ENCODE peak calls at places on chromosomes 7 and 10, in seven cellular contexts. D, R, X, Q, L, W and E are unnamed samples.
A peak's percentile ranks its signal among the peaks of the same experiment; 100 is the strongest.

GRCh38 chr10:129892571-129893045 is 71.5 kb downstream of the EBF3 start:
- DNase-seq in D (no peak), L (no peak), R (no peak), W (no peak), X (no peak), Q (no peak), E (no peak)

GRCh38 chr10:10872035-10872673 is 145.5 kb upstream of the CELF2 start:
- DNase-seq in Q (no peak), D (no peak), W (peak; percentile 27), R (peak; percentile 46), X (no peak), L (no peak), E (no peak)

GRCh38 chr7:80346704-80347103 is 165.2 kb downstream of the GNAT3 start:
- DNase-seq in R (no peak), Q (no peak), X (no peak), L (no peak), D (peak; percentile 41), W (no peak), E (no peak)

GRCh38 chr10:69634759-69635425 is 4.8 kb downstream of the FAM241B start:
- DNase-seq in R (no peak), W (peak; percentile 10), Q (no peak), D (no peak), X (peak; percentile 7), L (peak; percentile 51), E (peak; percentile 38)

GRCh38 chr7:111869266-111869665 is 307.0 kb upstream of the IMMP2L start:
- DNase-seq in X (no peak), W (no peak), L (no peak), Q (no peak), R (no peak), D (no peak), E (no peak)

GRCh38 chr10:36634916-36635315 is 490.5 kb upstream of the ANKRD30A start:
- DNase-seq in L (no peak), D (no peak), R (no peak), X (no peak), Q (no peak), W (no peak), E (no peak)

GRCh38 chr10:73161079-73161478 is 6.7 kb downstream of the ECD start:
- DNase-seq in X (no peak), W (no peak), R (no peak), L (no peak), D (no peak), Q (no peak), E (no peak)

GRCh38 chr10:97020452-97021400 is 165.0 kb downstream of the SLIT1 start:
- DNase-seq in X (peak; percentile 30), D (no peak), Q (no peak), L (peak; percentile 78), R (no peak), W (no peak), E (no peak)

GRCh38 chr7:52260046-52260665 is 775.3 kb upstream of the POM121L12 start:
- DNase-seq in R (peak; percentile 85), W (no peak), Q (no peak), L (no peak), D (no peak), X (peak; percentile 38), E (peak; percentile 29)

GRCh38 chr10:44060719-44061118 is 324.2 kb downstream of the CXCL12 start:
- DNase-seq in W (no peak), R (no peak), L (no peak), D (no peak), Q (no peak), X (no peak), E (no peak)

GRCh38 chr10:62264702-62265436 is 3.8 kb downstream of the RTKN2 start:
- DNase-seq in Q (peak; percentile 21), D (peak; percentile 87), R (peak; percentile 86), L (no peak), W (no peak), X (no peak), E (no peak)

GRCh38 chr7:150869467-150869866 is 17.1 kb downstream of the AOC1 start:
- DNase-seq in X (no peak), R (no peak), W (no peak), D (no peak), Q (no peak), L (no peak), E (no peak)

GRCh38 chr7:81680120-81680519 is 89.7 kb downstream of the HGF start:
- DNase-seq in Q (no peak), W (no peak), L (no peak), D (no peak), R (no peak), X (no peak), E (no peak)

GRCh38 chr7:155649588-155649987 is 5.1 kb downstream of the RBM33 start:
- DNase-seq in L (no peak), D (no peak), Q (no peak), X (no peak), R (no peak), W (no peak), E (no peak)

DNA sequence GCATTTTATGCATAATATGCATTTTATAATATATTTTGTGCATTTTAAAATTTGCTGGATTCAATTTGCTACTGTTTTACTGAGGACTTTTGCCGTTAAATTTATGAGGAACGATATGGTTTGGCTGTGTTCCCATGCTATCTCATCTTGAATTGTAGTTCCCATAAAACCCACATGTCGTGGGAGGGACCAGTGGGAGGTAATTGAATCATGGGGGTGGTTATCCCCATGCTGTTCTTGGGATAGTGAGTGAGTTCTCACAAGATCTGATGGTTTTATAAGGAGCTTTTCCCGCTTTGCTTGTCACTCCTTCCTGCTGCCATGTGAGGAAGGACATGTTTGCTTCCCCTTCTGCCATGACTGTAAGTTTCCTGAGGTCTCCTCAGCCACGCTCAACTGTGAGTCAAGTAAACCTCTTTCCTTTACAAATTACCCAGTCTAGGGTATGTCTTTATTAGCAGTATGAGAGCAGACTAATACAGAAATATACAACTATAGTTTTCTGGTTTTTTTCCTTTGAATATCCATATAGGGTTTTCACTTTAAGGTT is 201.4 kb upstream of the SH2B2 start:
- DNase-seq in X (no peak), Q (no peak), D (no peak), L (no peak), R (no peak), W (no peak), E (no peak)
- TF ChIP-seq POLR2AphosphoS5 in X (no peak), Q (no peak), D (no peak), L (no peak), R (no peak), W (no peak), E (no peak)

GRCh38 chr10:128573936-128574335 is 447.7 kb upstream of the MKI67 start:
- DNase-seq in R (no peak), L (no peak), X (no peak), D (no peak), W (no peak), Q (no peak), E (no peak)
- TF ChIP-seq POLR2AphosphoS5 in R (no peak), L (no peak), X (no peak), D (no peak), W (no peak), Q (no peak), E (no peak)

DNA sequence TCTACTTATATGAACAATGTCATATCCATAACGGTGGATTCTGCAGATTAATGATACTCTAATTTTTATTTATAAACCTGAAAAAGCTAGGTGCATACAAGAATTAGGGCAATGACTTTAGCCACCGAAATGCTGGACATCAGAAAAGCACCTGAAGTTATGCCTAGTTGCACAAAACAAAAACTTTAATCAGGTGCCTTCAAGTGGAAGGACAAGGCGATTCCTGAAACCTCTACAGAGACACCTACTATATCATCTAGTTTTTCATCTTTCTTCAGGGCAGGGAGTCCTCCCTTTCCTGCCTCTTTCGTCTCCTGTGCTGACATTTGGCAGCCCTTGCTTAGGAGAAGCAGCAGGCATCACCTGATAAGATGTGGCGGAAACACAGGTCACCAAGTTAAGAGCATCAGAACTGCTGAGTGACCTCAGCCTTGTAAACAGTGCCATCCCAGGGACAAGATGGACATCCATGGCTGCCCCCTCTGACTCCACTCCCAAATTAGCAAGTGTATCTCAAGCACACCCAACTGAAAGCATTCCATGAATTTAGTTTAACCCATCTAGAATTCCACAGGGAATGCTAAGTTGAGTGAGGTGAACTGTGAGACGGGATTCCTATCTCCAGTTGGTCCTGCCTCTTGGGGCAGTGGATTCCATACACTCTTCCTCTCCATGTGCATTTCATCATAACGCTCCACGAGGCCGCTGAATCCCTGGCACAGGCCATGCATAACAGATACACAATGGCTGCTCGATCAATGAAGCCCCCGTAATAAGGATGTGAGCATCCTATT is 5.8 kb downstream of the ITPRIP start:
- DNase-seq in D (no peak), X (peak; percentile 17), Q (peak; percentile 37), L (no peak), R (no peak), W (no peak), E (no peak)
- TF ChIP-seq POLR2AphosphoS5 in D (no peak), X (no peak), Q (peak; percentile 64), L (peak; percentile 35), R (no peak), W (no peak), E (no peak)

GRCh38 chr10:100008142-100008522 is 1.6 kb downstream of the DNMBP start:
- DNase-seq in W (no peak), R (no peak), Q (no peak), L (no peak), X (no peak), D (no peak), E (no peak)

GRCh38 chr10:100009283-100009792 is 409 bp downstream of the DNMBP start:
- DNase-seq in D (no peak), X (peak; percentile 61), W (no peak), R (no peak), Q (peak; percentile 12), L (no peak), E (no peak)

GRCh38 chr10:100008708-100009282 is 952 bp downstream of the DNMBP start:
- DNase-seq in L (no peak), R (no peak), X (no peak), D (no peak), W (no peak), Q (no peak), E (no peak)

GRCh38 chr10:100007239-100008141 is 2.3 kb downstream of the DNMBP start:
- DNase-seq in R (no peak), X (no peak), D (no peak), W (no peak), L (no peak), Q (no peak), E (no peak)

GRCh38 chr10:100009793-100010676 is at the start of gene DNMBP:
- DNase-seq in W (peak; percentile 53), R (peak; percentile 93), L (peak; percentile 98), D (peak; percentile 63), Q (peak; percentile 93), X (peak; percentile 83), E (peak; percentile 92)
- TF ChIP-seq POLR2AphosphoS5 in W (no peak), R (no peak), L (peak; percentile 51), D (peak; percentile 90), Q (no peak), X (peak; percentile 64), E (no peak)